ENCODE peak calls at places on chromosomes 12 and 14, in seven cellular contexts. E, L, H, R, M, Y and N are unnamed samples.

GRCh38 chr12:50763637-50764115 is at the start of gene ATF1:
- DNase-seq in E (peak; percentile 97), L (peak; percentile 98), H (peak; percentile 95), R (peak; percentile 93), M (peak; percentile 95), Y (peak; percentile 83), N (peak; percentile 83)

GRCh38 chr14:91349481-91350074 is 68.0 kb downstream of the CCDC88C start:
- DNase-seq in E (no peak), L (no peak), H (no peak), R (no peak), M (no peak), Y (no peak), N (no peak)

GRCh38 chr12:29149691-29150382 is 759 bp downstream of the FAR2 start:
- DNase-seq in E (peak; percentile 38), L (peak; percentile 56), H (no peak), R (no peak), M (no peak), Y (no peak), N (no peak)

GRCh38 chr14:68297871-68298468 is 478.4 kb downstream of the RAD51B start:
- DNase-seq in E (peak; percentile 81), L (peak; percentile 52), H (peak; percentile 25), R (peak; percentile 38), M (peak; percentile 11), Y (peak; percentile 31), N (no peak)

GRCh38 chr14:50038398-50039119 is 77.8 kb downstream of the VCPKMT start:
- DNase-seq in E (peak; percentile 55), L (no peak), H (peak; percentile 87), R (peak; percentile 98), M (peak; percentile 73), Y (no peak), N (no peak)

GRCh38 chr14:50308363-50308762 is 3.7 kb downstream of the L2HGDH start:
- DNase-seq in E (no peak), L (no peak), H (peak; percentile 13), R (peak; percentile 34), M (no peak), Y (no peak), N (no peak)

GRCh38 chr12:67411562-67411961 is 142.4 kb downstream of the CAND1 start:
- DNase-seq in E (no peak), L (no peak), H (no peak), R (no peak), M (no peak), Y (no peak), N (no peak)

GRCh38 chr14:34583525-34583924 is 44.0 kb upstream of the EAPP start:
- DNase-seq in E (no peak), L (no peak), H (no peak), R (no peak), M (no peak), Y (no peak), N (no peak)

GRCh38 chr12:3149505-3150307 is 72.5 kb downstream of the TSPAN9 start:
- DNase-seq in E (no peak), L (no peak), H (no peak), R (no peak), M (no peak), Y (no peak), N (no peak)
- H3K23ac ChIP-seq in E (no peak overlapping the region), L (no peak overlapping the region), H (no peak overlapping the region), R (no peak overlapping the region), M (no peak overlapping the region), Y (no peak overlapping the region), N (no peak overlapping the region)

GRCh38 chr12:122202017-122202416 is 1.5 kb upstream of the B3GNT4 start:
- DNase-seq in E (no peak), L (no peak), H (no peak), R (no peak), M (no peak), Y (no peak), N (no peak)
- H3K27me3 ChIP-seq in E (peaks cover 3% of the 10 kb centered on the region), L (peaks cover 4% of the 10 kb centered on the region), H (peaks cover 12% of the 10 kb centered on the region), R (peaks cover 22% of the 10 kb centered on the region), M (peaks cover 13% of the 10 kb centered on the region), Y (peaks cover 9% of the 10 kb centered on the region), N (peaks cover 5% of the 10 kb centered on the region)

GRCh38 chr12:8466171-8466692 is 10.5 kb downstream of the CLEC6A start:
- DNase-seq in E (no peak), L (no peak), H (no peak), R (no peak), M (no peak), Y (no peak), N (no peak)

GRCh38 chr12:8455727-8456360 is at the start of gene CLEC6A:
- DNase-seq in E (no peak), L (no peak), H (no peak), R (no peak), M (no peak), Y (no peak), N (no peak)

GRCh38 chr12:8465597-8465996 is 9.8 kb downstream of the CLEC6A start:
- DNase-seq in E (no peak), L (no peak), H (no peak), R (no peak), M (no peak), Y (no peak), N (no peak)

GRCh38 chr12:8461426-8461825 is 5.7 kb downstream of the CLEC6A start:
- DNase-seq in E (no peak), L (no peak), H (no peak), R (no peak), M (no peak), Y (no peak), N (no peak)
- H3K23ac ChIP-seq in E (no peak overlapping the region), L (no peak overlapping the region), H (no peak overlapping the region), R (no peak overlapping the region), M (no peak overlapping the region), Y (no peak overlapping the region), N (no peak overlapping the region)

DNA sequence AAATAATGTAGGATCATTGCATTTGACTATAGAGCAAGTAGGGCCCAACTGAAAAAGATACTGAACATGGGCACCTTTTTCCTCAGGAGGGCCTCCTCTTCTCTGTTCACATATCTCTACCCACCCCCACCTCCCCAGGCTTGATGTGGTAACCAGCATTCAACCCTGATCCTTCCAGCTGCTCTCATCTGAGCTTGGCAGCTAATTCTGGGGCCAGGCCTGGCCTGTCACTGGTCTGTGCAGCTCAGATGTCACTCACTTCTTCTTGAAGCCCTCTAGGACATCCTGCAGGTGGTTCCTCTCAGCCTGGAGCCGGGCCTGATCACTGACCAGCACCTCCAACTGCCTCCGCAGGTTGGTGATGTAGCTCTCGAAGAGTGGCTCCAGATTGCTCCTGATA is 2.1 kb downstream of the KRT84 start:
- DNase-seq in E (no peak), L (no peak), H (no peak), R (no peak), M (no peak), Y (no peak), N (no peak)
- H3K27me3 ChIP-seq in E (no peaks in the 10 kb centered on the region), L (no peaks in the 10 kb centered on the region), H (peaks cover 68% of the 10 kb centered on the region), R (peaks cover 57% of the 10 kb centered on the region), M (no peaks in the 10 kb centered on the region), Y (no peaks in the 10 kb centered on the region), N (peaks cover 5% of the 10 kb centered on the region)

GRCh38 chr14:58836303-58836702 is 198.5 kb downstream of the DACT1 start:
- DNase-seq in E (no peak), L (no peak), H (no peak), R (no peak), M (no peak), Y (no peak), N (no peak)

GRCh38 chr14:58832010-58832409 is 194.2 kb downstream of the DACT1 start:
- DNase-seq in E (no peak), L (no peak), H (no peak), R (no peak), M (no peak), Y (no peak), N (no peak)

GRCh38 chr14:58829594-58829993 is 191.8 kb downstream of the DACT1 start:
- DNase-seq in E (no peak), L (no peak), H (peak; percentile 74), R (peak; percentile 58), M (no peak), Y (no peak), N (no peak)

GRCh38 chr14:58830121-58830520 is 192.4 kb downstream of the DACT1 start:
- DNase-seq in E (no peak), L (no peak), H (no peak), R (no peak), M (no peak), Y (no peak), N (no peak)

GRCh38 chr14:58833634-58834378 is 196.0 kb downstream of the DACT1 start:
- DNase-seq in E (no peak), L (no peak), H (no peak), R (no peak), M (no peak), Y (no peak), N (no peak)
- H3K23ac ChIP-seq in E (no peak overlapping the region), L (no peak overlapping the region), H (no peak overlapping the region), R (no peak overlapping the region), M (no peak overlapping the region), Y (no peak overlapping the region), N (peak overlapping the region; percentile 65)

GRCh38 chr14:89171628-89172027 is 245.4 kb downstream of the FOXN3 start:
- DNase-seq in E (no peak), L (no peak), H (no peak), R (no peak), M (no peak), Y (no peak), N (no peak)
- H3K27me3 ChIP-seq in E (no peaks in the 10 kb centered on the region), L (no peaks in the 10 kb centered on the region), H (no peaks in the 10 kb centered on the region), R (no peaks in the 10 kb centered on the region), M (no peaks in the 10 kb centered on the region), Y (no peaks in the 10 kb centered on the region), N (no peaks in the 10 kb centered on the region)